ENCODE peak calls at places on chromosomes 6 and 20, in eight cellular contexts. I, N, R, G, Y, X, D and U are unnamed samples. For H3K9me3, the result is how much of the 10 kb centered on the place peaks cover.

GRCh38 chr20:14845199-14846160 is 508.1 kb upstream of the FLRT3 start:
- DNase-seq in X (no peak), Y (no peak), R (peak), G (no peak), D (no peak), N (no peak), I (no peak), U (no peak)

GRCh38 chr6:26234421-26235239 is 130.4 kb upstream of the BTN3A2 start:
- DNase-seq in N (peak), X (peak), D (peak), Y (peak), I (peak), G (no peak), R (peak), U (no peak)

GRCh38 chr6:153511896-153512496 is 380.9 kb upstream of the RGS17 start:
- DNase-seq in G (peak), N (peak), R (peak), Y (peak), D (peak), I (no peak), X (no peak), U (peak)

GRCh38 chr20:48682529-48683385 is 145.0 kb downstream of the PREX1 start:
- DNase-seq in D (peak), N (peak), G (no peak), X (peak), R (no peak), Y (peak), I (no peak), U (peak)

GRCh38 chr20:13857304-13857703 is 72.5 kb downstream of the NDUFAF5 start:
- DNase-seq in D (no peak), R (no peak), Y (no peak), N (no peak), X (no peak), G (no peak), I (no peak), U (no peak)

GRCh38 chr6:83536034-83536646 is 23.8 kb downstream of the PRSS35 start:
- DNase-seq in X (peak), D (peak), I (peak), G (peak), Y (no peak), N (peak), R (peak), U (peak)

GRCh38 chr6:16190214-16190613 is 48.2 kb upstream of the GMPR start:
- DNase-seq in X (no peak), N (no peak), R (no peak), Y (no peak), I (no peak), G (no peak), D (no peak), U (no peak)

GRCh38 chr6:128963561-128963960 is 80.6 kb downstream of the LAMA2 start:
- DNase-seq in G (no peak), R (no peak), X (no peak), Y (no peak), D (no peak), I (no peak), N (no peak), U (no peak)

GRCh38 chr20:4513720-4514119 is 208.0 kb upstream of the PRND start:
- DNase-seq in I (no peak), Y (no peak), R (peak), X (no peak), N (peak), D (no peak), G (peak), U (no peak)

GRCh38 chr6:49787176-49787575 is at the start of gene PGK2:
- DNase-seq in D (peak), Y (no peak), N (no peak), G (peak), X (peak), I (no peak), R (no peak), U (no peak)

GRCh38 chr6:47308674-47309325 is 905 bp downstream of the TNFRSF21 start:
- DNase-seq in N (peak), G (no peak), I (no peak), D (peak), X (peak), R (peak), Y (peak), U (no peak)

GRCh38 chr6:37061157-37061804 is 55.8 kb downstream of the FGD2 start:
- DNase-seq in I (no peak), X (no peak), G (no peak), D (no peak), R (no peak), Y (peak), N (no peak), U (no peak)

GRCh38 chr6:112223070-112223861 is 31.1 kb downstream of the LAMA4 start:
- DNase-seq in I (no peak), N (no peak), R (no peak), D (no peak), X (no peak), Y (no peak), G (no peak), U (no peak)

GRCh38 chr20:4896971-4897497 is 104.3 kb downstream of the SLC23A2 start:
- DNase-seq in D (no peak), I (no peak), G (no peak), Y (no peak), N (no peak), X (peak), R (no peak), U (no peak)

GRCh38 chr6:9405369-9405768 is 970.0 kb upstream of the SLC35B3 start:
- DNase-seq in N (no peak), X (no peak), D (no peak), G (peak), I (no peak), Y (no peak), R (peak), U (no peak)

GRCh38 chr20:711526-711925 is 35.9 kb upstream of the SCRT2 start:
- DNase-seq in D (no peak), R (no peak), G (no peak), N (no peak), I (no peak), Y (no peak), X (no peak), U (no peak)

GRCh38 chr20:57047281-57048026 is 219.0 kb downstream of the BMP7 start:
- DNase-seq in N (no peak), G (no peak), R (peak), D (no peak), X (no peak), Y (no peak), I (no peak), U (peak)

GRCh38 chr6:38459291-38459690 is 180.4 kb downstream of the BTBD9 start:
- DNase-seq in X (no peak), G (no peak), D (no peak), R (no peak), N (no peak), Y (no peak), I (no peak), U (no peak)

GRCh38 chr6:38460216-38460615 is 179.5 kb downstream of the BTBD9 start:
- DNase-seq in Y (no peak), D (no peak), R (no peak), N (no peak), X (no peak), G (no peak), I (no peak), U (no peak)
- TF ChIP-seq MAX in Y (no peak), D (no peak), R (no peak), N (no peak), X (no peak), G (no peak), I (no peak), U (no peak)

DNA sequence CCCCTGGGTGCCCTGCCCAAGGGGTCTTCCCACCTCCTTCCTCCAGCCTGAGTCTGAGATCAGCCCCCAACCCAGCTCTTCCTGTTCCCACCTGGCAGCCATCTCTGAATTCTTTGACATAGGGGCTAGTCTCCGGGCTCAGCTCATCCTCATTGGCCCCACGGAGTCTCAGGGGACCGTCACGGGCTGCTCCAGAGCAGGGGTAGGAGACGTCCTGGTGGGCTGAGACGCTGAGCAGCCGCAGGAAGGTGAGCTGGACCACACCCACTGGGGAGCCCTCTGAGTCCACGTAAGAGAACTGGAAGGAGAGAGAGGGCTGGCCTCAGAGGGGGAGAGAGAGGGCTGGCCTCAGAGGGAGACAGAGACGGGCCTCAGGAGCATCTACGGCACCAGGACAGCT is 28.1 kb downstream of the COL11A2 start:
- DNase-seq in X (no peak), I (no peak), Y (no peak), G (no peak), N (no peak), R (no peak), D (peak), U (no peak)
- H3K9me3 ChIP-seq in X (under half), I (under half), Y (under half), G (under half), N (under half), R (under half), D (under half), U (under half)

DNA sequence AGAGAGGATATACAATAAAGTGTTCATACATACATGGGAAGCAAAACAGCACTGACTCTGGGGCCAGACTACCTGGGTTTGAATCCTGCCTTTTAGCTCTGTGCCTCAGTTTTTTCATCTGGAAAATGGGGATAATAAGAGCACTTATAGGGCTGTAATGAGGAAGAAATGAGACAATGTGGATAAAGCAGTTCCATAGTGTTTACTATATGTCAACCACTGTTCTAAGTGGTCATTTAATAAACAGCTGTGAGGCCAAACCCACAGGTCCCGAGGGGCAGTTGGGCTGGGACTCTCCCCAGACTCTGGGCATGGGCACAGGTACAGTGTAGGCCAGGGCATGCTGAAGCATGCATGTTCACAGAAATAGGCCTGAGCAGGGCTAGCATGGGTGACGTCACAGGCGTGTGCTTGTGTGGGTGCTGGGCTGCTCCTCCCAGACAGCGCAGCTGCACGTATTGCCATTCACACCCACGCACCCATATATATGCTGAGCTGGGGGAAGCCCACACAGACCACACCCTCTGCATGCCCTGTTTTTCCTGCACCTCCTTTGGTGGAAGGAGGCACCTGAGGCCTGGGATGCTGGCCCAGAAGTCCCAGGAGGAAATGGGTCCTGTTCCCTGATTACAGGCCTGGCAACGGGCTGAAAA is 3.5 kb upstream of the PLCG1 start:
- DNase-seq in I (peak), G (no peak), N (no peak), X (no peak), D (peak), R (no peak), Y (no peak), U (no peak)
- TF ChIP-seq MAX in I (peak), G (no peak), N (no peak), X (no peak), D (no peak), R (no peak), Y (no peak), U (no peak)

GRCh38 chr6:158942349-158942748 is 57.7 kb downstream of the RSPH3 start:
- DNase-seq in X (no peak), N (no peak), Y (no peak), I (no peak), R (no peak), G (no peak), D (no peak), U (no peak)
- H3K9me3 ChIP-seq in X (under half), N (under half), Y (under half), I (under half), R (under half), G (under half), D (under half), U (under half)